ENCODE peak calls at places on chromosomes 2 and 18, in six cellular contexts. D is pancreas, F is cardiac muscle cell, M is thoracic aorta, H is tibial nerve, G is A549. Z is an unnamed sample. For H3K4me1, the result is how much of the 10 kb centered on the place peaks cover.

GRCh38 chr2:168348076-168348475 is 100.7 kb upstream of the STK39 start:
- DNase-seq in H (no peak), F (peak), G (peak), D (no peak), M (no peak), Z (no peak)

GRCh38 chr2:172930871-172931255 is 144.8 kb upstream of the MAP3K20 start:
- DNase-seq in D (no peak), H (no peak), M (no peak), G (no peak), F (no peak), Z (no peak)

GRCh38 chr2:230899287-230899686 is 25.8 kb downstream of the GPR55 start:
- DNase-seq in M (no peak), G (no peak), D (no peak), F (peak), H (no peak), Z (no peak)

GRCh38 chr18:70132999-70133398 is 72.5 kb downstream of the RTTN start:
- DNase-seq in F (peak), H (no peak), G (peak), D (no peak), M (no peak), Z (no peak)

GRCh38 chr18:8176554-8176953 is 432.7 kb upstream of the RAB12 start:
- DNase-seq in H (no peak), M (no peak), D (peak), G (no peak), F (peak), Z (no peak)

GRCh38 chr2:46257476-46257875 is 39.7 kb upstream of the EPAS1 start:
- DNase-seq in H (no peak), M (no peak), F (no peak), D (no peak), G (no peak), Z (no peak)

GRCh38 chr2:46010925-46011490 is 286.2 kb upstream of the EPAS1 start:
- DNase-seq in G (peak), F (peak), D (no peak), M (no peak), H (no peak), Z (peak)

GRCh38 chr2:215218587-215219577 is 80.5 kb upstream of the ABCA12 start:
- DNase-seq in M (no peak), H (no peak), F (no peak), D (no peak), G (no peak), Z (no peak)

GRCh38 chr2:142502402-142502801 is 371.6 kb upstream of the LRP1B start:
- DNase-seq in G (no peak), D (no peak), H (no peak), F (no peak), M (no peak), Z (no peak)

GRCh38 chr2:100394111-100394641 is 23.3 kb downstream of the CHST10 start:
- DNase-seq in F (no peak), M (no peak), H (no peak), D (no peak), G (no peak), Z (no peak)

GRCh38 chr2:67463810-67464209 is 66.7 kb downstream of the ETAA1 start:
- DNase-seq in H (no peak), D (no peak), G (peak), M (no peak), F (no peak), Z (no peak)

GRCh38 chr18:70371085-70371735 is 82.4 kb downstream of the SOCS6 start:
- DNase-seq in H (no peak), M (no peak), D (no peak), G (no peak), F (no peak), Z (no peak)

GRCh38 chr2:101533611-101534601 is 59.0 kb upstream of the RFX8 start:
- DNase-seq in D (no peak), H (no peak), G (no peak), F (no peak), M (no peak), Z (peak)

GRCh38 chr18:23072079-23072478 is 63.2 kb upstream of the CABLES1 start:
- DNase-seq in G (no peak), H (no peak), D (no peak), M (no peak), F (no peak), Z (no peak)

GRCh38 chr18:23071285-23071684 is 64.0 kb upstream of the CABLES1 start:
- DNase-seq in F (no peak), G (no peak), H (peak), M (no peak), D (no peak), Z (no peak)

GRCh38 chr18:23069481-23069880 is 65.8 kb upstream of the CABLES1 start:
- DNase-seq in M (no peak), G (no peak), D (no peak), H (no peak), F (no peak), Z (no peak)

GRCh38 chr18:23077493-23078256 is 57.6 kb upstream of the CABLES1 start:
- DNase-seq in M (no peak), D (no peak), H (no peak), F (peak), G (peak), Z (no peak)

GRCh38 chr18:23073996-23074606 is 61.2 kb upstream of the CABLES1 start:
- DNase-seq in G (no peak), F (no peak), H (no peak), D (no peak), M (no peak), Z (no peak)
- H3K4me1 ChIP-seq in G (under half), F (under half), H (under half), D (under half), M (under half), Z (under half)

DNA sequence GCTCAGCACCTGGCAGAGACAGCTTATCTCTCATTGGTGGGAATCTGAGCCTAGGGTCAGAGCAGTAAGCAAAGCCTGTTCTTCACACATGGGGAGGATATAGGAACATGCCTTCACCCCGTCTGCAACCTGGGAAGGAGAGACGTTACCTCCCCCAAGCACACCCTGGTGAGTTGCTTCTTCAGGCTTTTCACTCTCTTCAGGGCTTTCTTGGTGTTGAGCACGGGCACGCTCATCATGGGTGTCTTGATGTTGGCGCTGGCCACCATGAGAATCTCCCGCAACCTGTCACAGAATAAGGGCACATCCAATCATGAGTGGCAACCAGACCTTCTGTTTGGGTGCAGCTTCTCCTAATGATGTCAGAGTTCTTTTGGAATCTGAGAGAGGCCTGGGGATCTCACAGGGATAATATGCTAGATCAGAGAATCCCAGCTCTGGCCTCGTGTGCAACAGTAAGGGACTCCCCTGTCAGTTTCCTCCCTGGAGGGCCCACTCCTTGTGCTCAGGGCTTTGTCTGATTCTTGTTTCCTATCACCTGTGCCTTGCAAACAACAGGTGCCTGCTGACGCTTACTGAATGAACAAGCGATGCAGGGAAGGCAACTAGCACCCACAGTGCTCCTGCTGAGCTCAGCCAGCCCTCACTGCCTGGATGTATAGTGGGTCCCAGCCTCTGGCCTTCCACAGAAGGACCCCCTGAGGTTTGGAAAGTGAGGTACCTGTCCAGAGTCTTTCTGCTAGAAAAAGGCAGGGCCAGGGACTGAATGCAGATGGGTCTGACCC is 66.3 kb downstream of the POLR1A start:
- DNase-seq in H (no peak), M (no peak), D (no peak), G (no peak), F (no peak), Z (no peak)
- H3K4me1 ChIP-seq in H (under half), M (under half), D (under half), G (under half), F (under half), Z (under half)

DNA sequence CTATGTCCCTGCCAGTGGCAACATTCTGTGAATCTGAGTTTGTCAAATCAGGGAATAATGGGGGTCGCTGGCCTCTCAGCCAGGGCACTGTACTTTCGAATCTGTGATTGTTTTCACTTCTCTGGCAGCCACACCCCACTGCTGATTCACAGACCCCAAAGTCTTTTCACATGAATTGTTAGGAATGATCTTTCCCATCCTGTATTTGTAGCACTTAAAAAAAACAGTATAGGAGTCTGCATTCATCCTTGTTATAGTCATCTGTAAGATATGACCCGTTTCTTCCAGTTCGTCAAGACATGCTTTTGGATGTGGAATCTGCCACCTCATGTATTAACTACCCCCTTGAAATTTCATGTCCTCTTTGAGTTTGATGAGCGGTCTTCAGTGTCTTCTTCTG is 928 bp downstream of the NAGK start:
- DNase-seq in G (no peak), F (no peak), M (no peak), H (no peak), D (no peak), Z (no peak)
- H3K4me1 ChIP-seq in G (under half), F (under half), M (under half), H (under half), D (under half), Z (under half)

DNA sequence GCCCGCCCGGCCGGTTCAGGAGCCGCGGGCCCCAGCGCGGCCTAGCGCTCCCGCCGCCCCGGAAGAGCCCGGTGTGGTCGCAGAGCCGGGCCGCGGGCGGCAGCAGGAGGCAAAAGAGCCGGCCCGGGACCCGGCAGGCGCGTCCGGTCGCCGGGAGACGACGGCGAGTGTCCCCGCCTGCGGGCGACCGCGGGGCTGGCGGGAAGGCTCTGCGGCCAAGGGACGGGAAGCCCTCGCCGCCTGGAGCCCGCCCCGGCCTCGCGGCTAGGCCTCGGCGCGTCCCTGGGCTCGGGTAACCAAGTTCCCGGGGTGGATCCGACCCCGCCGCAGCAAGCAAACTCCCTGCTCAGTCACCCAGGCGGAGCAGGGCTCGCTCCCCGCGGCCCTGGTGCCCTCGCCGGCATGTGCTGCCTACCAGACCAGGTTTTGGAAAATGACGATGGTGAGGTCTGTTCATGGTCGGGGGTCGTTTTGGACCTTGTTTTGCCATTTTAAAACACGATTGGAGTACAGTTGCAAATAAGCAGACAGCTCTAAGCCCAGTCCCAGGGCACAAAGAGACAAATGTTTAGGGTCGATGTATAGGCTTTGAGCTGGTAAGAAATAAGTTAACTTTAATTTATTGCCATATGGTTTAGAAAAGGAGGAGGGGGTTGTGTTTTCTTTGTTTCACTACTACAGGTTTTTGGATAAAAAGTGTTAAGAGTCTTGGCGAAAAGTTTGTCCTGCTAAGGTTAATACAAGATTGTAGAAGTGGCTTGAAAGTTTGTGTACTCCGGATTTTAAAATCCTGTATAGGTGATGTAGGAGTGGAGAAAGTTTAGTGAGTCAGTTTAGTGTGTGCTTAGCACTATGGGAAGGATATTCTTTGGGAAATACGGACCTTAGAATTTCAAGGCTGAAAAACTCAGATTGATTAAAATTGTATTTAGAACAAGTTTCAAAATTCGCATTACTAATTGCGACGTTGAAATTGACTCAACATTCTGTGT is 1.1 kb downstream of the KCMF1 start:
- DNase-seq in D (peak), F (peak), H (no peak), G (peak), M (no peak), Z (peak)
- H3K4me1 ChIP-seq in D (under half), F (under half), H (half or more), G (under half), M (half or more), Z (under half)

Z was measured in H1.